ENCODE peak calls at places on chromosomes 12 and 14, in nine cellular contexts. T is left ventricle myocardium inferior, M is GM23248, L is sigmoid colon, V is lower lobe of right lung, D is SJSA1, S is PC-9, W is stomach, O is pancreas. B is an unnamed sample.

GRCh38 chr14:102479777-102480176 is 29.8 kb downstream of the ANKRD9 start:
- DNase-seq in S (no peak), W (peak), T (peak), L (peak), O (peak), V (peak), M (no peak), D (no peak), B (peak)

GRCh38 chr12:104605685-104606084 is 148.9 kb downstream of the CHST11 start:
- DNase-seq in D (no peak), M (peak), W (no peak), L (peak), V (peak), S (no peak), O (no peak), T (peak), B (peak)

GRCh38 chr14:103169954-103170353 is 46.7 kb downstream of the TNFAIP2 start:
- DNase-seq in O (no peak), D (no peak), S (no peak), V (no peak), M (no peak), L (no peak), W (no peak), T (no peak), B (no peak)

GRCh38 chr14:31954991-31955390 is 122.1 kb upstream of the ARHGAP5 start:
- DNase-seq in D (no peak), T (no peak), O (no peak), W (no peak), M (peak), L (no peak), S (no peak), V (no peak), B (no peak)

GRCh38 chr14:44271006-44271405 is 236.1 kb downstream of the FSCB start:
- DNase-seq in S (no peak), M (no peak), D (no peak), L (no peak), T (no peak), V (no peak), O (no peak), W (no peak), B (no peak)

GRCh38 chr12:52798003-52798670 is 2.2 kb upstream of the KRT3 start:
- DNase-seq in O (no peak), L (no peak), M (peak), T (no peak), V (no peak), D (peak), S (no peak), W (no peak), B (no peak)

GRCh38 chr14:87797001-87797400 is 196.0 kb downstream of the GALC start:
- DNase-seq in W (no peak), D (no peak), T (no peak), M (no peak), V (no peak), S (no peak), O (no peak), L (no peak), B (no peak)

GRCh38 chr12:34404377-34405285 is 382.3 kb downstream of the ALG10 start:
- DNase-seq in D (peak), S (peak), M (no peak), W (peak), O (peak), V (peak), T (peak), L (peak), B (peak)

GRCh38 chr12:121252712-121253345 is 42.9 kb downstream of the P2RX4 start:
- DNase-seq in S (no peak), W (no peak), V (no peak), D (no peak), O (no peak), T (no peak), M (no peak), L (no peak), B (no peak)

GRCh38 chr12:63916561-63917476 is 72.3 kb downstream of the SRGAP1 start:
- DNase-seq in M (peak), D (no peak), S (no peak), W (no peak), V (no peak), O (no peak), L (no peak), T (no peak), B (no peak)

GRCh38 chr12:75878382-75878720 is 153.2 kb downstream of the PHLDA1 start:
- DNase-seq in O (no peak), T (no peak), M (no peak), D (no peak), S (no peak), L (no peak), W (no peak), V (no peak), B (no peak)

GRCh38 chr14:103854822-103855733 is 7.7 kb upstream of the PPP1R13B start:
- DNase-seq in O (peak), T (no peak), M (no peak), L (no peak), S (peak), D (no peak), V (peak), W (peak), B (no peak)

GRCh38 chr12:83179999-83180398 is 493.3 kb downstream of the TMTC2 start:
- DNase-seq in W (no peak), V (no peak), L (no peak), S (no peak), D (no peak), M (no peak), O (no peak), T (no peak), B (no peak)

GRCh38 chr14:57846631-57847030 is 19.3 kb downstream of the SLC35F4 start:
- DNase-seq in V (no peak), M (no peak), T (no peak), D (no peak), O (no peak), L (no peak), W (no peak), S (no peak), B (no peak)

GRCh38 chr12:116601524-116601923 is 42.3 kb downstream of the MAP1LC3B2 start:
- DNase-seq in S (peak), O (no peak), L (no peak), T (no peak), W (no peak), M (peak), D (no peak), V (no peak), B (no peak)

GRCh38 chr14:87005336-87005735 is 987.6 kb downstream of the GALC start:
- DNase-seq in O (no peak), M (peak), D (no peak), W (no peak), T (no peak), L (no peak), V (no peak), S (no peak), B (no peak)

GRCh38 chr12:104627975-104628322 is 171.2 kb downstream of the CHST11 start:
- DNase-seq in T (no peak), L (no peak), S (no peak), O (no peak), D (no peak), M (no peak), V (no peak), W (no peak), B (no peak)

GRCh38 chr14:53493310-53493709 is 340.2 kb upstream of the DDHD1 start:
- DNase-seq in T (no peak), D (no peak), M (no peak), O (no peak), W (no peak), L (no peak), V (no peak), S (no peak), B (no peak)

GRCh38 chr12:80937391-80938238 is at the start of gene LIN7A:
- DNase-seq in S (peak), L (peak), W (peak), D (peak), T (peak), M (peak), O (no peak), V (peak), B (peak)

GRCh38 chr12:57765003-57765697 is 1.7 kb downstream of the CYP27B1 start:
- DNase-seq in O (peak), T (peak), L (no peak), M (peak), V (peak), D (no peak), W (peak), S (peak), B (peak)

GRCh38 chr12:42904683-42905418 is 315.3 kb upstream of the PRICKLE1 start:
- DNase-seq in D (no peak), S (no peak), O (no peak), V (no peak), T (no peak), L (no peak), M (no peak), W (no peak), B (no peak)
- H3K27ac ChIP-seq in D (no peak), S (no peak), O (no peak), V (no peak), T (peak), L (no peak), M (no peak), W (no peak), B (peak)

DNA sequence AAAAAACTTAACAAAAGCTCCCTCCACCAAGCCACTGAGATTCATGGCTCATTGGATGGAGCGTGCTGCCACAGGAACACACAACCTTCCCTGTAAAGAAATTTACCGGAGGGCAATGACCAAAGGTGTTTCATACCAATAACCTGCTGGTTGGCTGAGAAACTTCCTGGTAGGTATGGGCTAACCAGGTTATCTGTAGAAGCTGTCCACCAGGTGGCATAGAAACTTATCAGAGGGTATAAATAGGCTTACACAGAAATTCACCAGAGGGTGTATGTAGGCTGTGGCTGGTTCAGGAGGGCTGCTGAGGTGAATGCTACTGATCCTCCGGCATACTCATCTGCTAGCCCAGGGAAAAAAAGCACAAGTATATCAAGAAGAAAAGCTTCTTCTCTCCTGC is 27.1 kb upstream of the MTERF2 start:
- DNase-seq in O (no peak), M (peak), S (peak), L (no peak), V (no peak), T (no peak), W (peak), D (peak), B (no peak)
- H3K27ac ChIP-seq in O (no peak), M (no peak), S (no peak), L (no peak), V (no peak), T (no peak), W (no peak), D (no peak), B (no peak)

DNA sequence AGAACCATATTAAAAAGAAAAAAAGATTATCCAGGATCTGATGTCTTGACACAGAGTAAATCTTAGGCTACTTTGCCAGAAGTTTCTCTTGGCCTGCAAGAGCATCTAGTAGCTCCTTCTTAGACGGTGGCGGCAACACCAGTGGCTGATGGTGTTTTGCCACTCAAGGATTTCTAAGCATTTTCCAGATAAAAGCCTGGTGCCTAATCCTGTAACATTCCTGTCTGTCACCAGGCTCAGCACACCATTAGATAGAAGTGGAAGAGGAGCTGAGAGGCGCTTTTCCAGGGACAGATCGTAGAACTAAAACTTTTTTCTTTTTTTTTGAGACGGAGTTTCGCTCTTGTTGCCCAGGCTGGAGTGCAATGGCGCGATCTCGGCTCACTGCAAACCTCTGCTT is 14.0 kb downstream of the WNT5B start:
- DNase-seq in T (no peak), W (no peak), V (no peak), L (no peak), M (no peak), O (no peak), S (no peak), D (no peak), B (no peak)
- H3K27ac ChIP-seq in T (no peak), W (no peak), V (no peak), L (peak), M (no peak), O (no peak), S (no peak), D (no peak), B (no peak)

GRCh38 chr12:71686658-71687025 is 760 bp downstream of the TMEM19 start:
- DNase-seq in O (no peak), T (no peak), M (peak), V (no peak), S (no peak), W (no peak), D (no peak), L (no peak), B (no peak)

GRCh38 chr12:71685312-71685906 is 473 bp upstream of the TMEM19 start:
- DNase-seq in S (no peak), W (no peak), O (no peak), T (no peak), V (no peak), L (no peak), M (peak), D (no peak), B (no peak)

GRCh38 chr12:71683633-71684032 is 2.2 kb upstream of the TMEM19 start:
- DNase-seq in L (no peak), T (no peak), V (no peak), W (no peak), D (no peak), O (no peak), S (no peak), M (no peak), B (no peak)

GRCh38 chr12:71684081-71684480 is 1.8 kb upstream of the TMEM19 start:
- DNase-seq in L (no peak), V (no peak), M (no peak), S (no peak), O (no peak), T (no peak), D (no peak), W (no peak), B (no peak)

GRCh38 chr12:71685961-71686657 is at the start of gene TMEM19:
- DNase-seq in V (peak), M (peak), W (peak), T (peak), L (peak), O (peak), D (peak), S (peak), B (peak)
- H3K27ac ChIP-seq in V (peak), M (peak), W (peak), T (peak), L (peak), O (peak), D (peak), S (peak), B (peak)

GRCh38 chr12:26971963-26972362 is 33.7 kb downstream of the FGFR1OP2 start:
- DNase-seq in W (no peak), T (no peak), O (no peak), V (no peak), M (no peak), D (no peak), S (no peak), L (no peak), B (no peak)
- H3K27ac ChIP-seq in W (no peak), T (no peak), O (no peak), V (no peak), M (no peak), D (no peak), S (no peak), L (no peak), B (no peak)

GRCh38 chr12:54891717-54892478 is 37.6 kb downstream of the MUCL1 start:
- DNase-seq in V (no peak), M (no peak), T (no peak), L (no peak), W (peak), O (no peak), D (no peak), S (no peak), B (no peak)
- H3K27ac ChIP-seq in V (no peak), M (no peak), T (no peak), L (no peak), W (peak), O (no peak), D (no peak), S (no peak), B (no peak)